ENCODE peak calls at places on chromosomes 1 and 21, in nine cellular contexts. One of them, this sample, is unnamed.

GRCh38 chr1:1213919-1214599 is at the start of gene TNFRSF4:
- DNase-seq in heart right ventricle: no peak
- DNase-seq in fibroblast of the aortic adventitia: no peak
- DNase-seq in neural progenitor cell: no peak
- DNase-seq in kidney epithelial cell: no peak
- DNase-seq in fibroblast of villous mesenchyme: no peak
- DNase-seq in fibroblast of lung: no peak
- DNase-seq in adrenal gland: no peak
- DNase-seq in BJ: no peak
- DNase-seq in this sample: no peak

GRCh38 chr1:210841926-210842625 is 291.9 kb downstream of the KCNH1 start:
- DNase-seq in heart right ventricle: peak; percentile 20
- DNase-seq in fibroblast of the aortic adventitia: no peak
- DNase-seq in neural progenitor cell: no peak
- DNase-seq in kidney epithelial cell: no peak
- DNase-seq in fibroblast of villous mesenchyme: no peak
- DNase-seq in fibroblast of lung: no peak
- DNase-seq in adrenal gland: no peak
- DNase-seq in BJ: no peak
- DNase-seq in this sample: no peak

GRCh38 chr1:68051475-68051874 is 1.0 kb upstream of the DIRAS3 start:
- DNase-seq in heart right ventricle: peak; percentile 45
- DNase-seq in fibroblast of the aortic adventitia: peak; percentile 66
- DNase-seq in neural progenitor cell: peak; percentile 83
- DNase-seq in kidney epithelial cell: peak; percentile 18
- DNase-seq in fibroblast of villous mesenchyme: peak; percentile 70
- DNase-seq in fibroblast of lung: peak; percentile 79
- DNase-seq in adrenal gland: peak; percentile 53
- DNase-seq in BJ: no peak
- DNase-seq in this sample: no peak

GRCh38 chr21:36429672-36430546 is 44.7 kb downstream of the CHAF1B start:
- DNase-seq in heart right ventricle: peak; percentile 72
- DNase-seq in fibroblast of the aortic adventitia: peak; percentile 99
- DNase-seq in neural progenitor cell: peak; percentile 68
- DNase-seq in kidney epithelial cell: peak; percentile 99
- DNase-seq in fibroblast of villous mesenchyme: peak; percentile 99
- DNase-seq in fibroblast of lung: peak; percentile 100
- DNase-seq in adrenal gland: peak; percentile 86
- DNase-seq in BJ: peak; percentile 95
- DNase-seq in this sample: peak; percentile 88

GRCh38 chr21:34880401-34880800 is 168.7 kb downstream of the RUNX1 start:
- DNase-seq in heart right ventricle: no peak
- DNase-seq in fibroblast of the aortic adventitia: no peak
- DNase-seq in neural progenitor cell: no peak
- DNase-seq in kidney epithelial cell: no peak
- DNase-seq in fibroblast of villous mesenchyme: no peak
- DNase-seq in fibroblast of lung: no peak
- DNase-seq in adrenal gland: no peak
- DNase-seq in BJ: no peak
- DNase-seq in this sample: no peak

GRCh38 chr1:18211764-18212163 is 104.2 kb downstream of the IGSF21 start:
- DNase-seq in heart right ventricle: no peak
- DNase-seq in fibroblast of the aortic adventitia: no peak
- DNase-seq in neural progenitor cell: no peak
- DNase-seq in kidney epithelial cell: no peak
- DNase-seq in fibroblast of villous mesenchyme: no peak
- DNase-seq in fibroblast of lung: no peak
- DNase-seq in adrenal gland: no peak
- DNase-seq in BJ: no peak
- DNase-seq in this sample: no peak

GRCh38 chr1:63448741-63449140 is 74.3 kb downstream of the ITGB3BP start:
- DNase-seq in heart right ventricle: no peak
- DNase-seq in fibroblast of the aortic adventitia: peak; percentile 54
- DNase-seq in neural progenitor cell: no peak
- DNase-seq in kidney epithelial cell: no peak
- DNase-seq in fibroblast of villous mesenchyme: peak; percentile 37
- DNase-seq in fibroblast of lung: no peak
- DNase-seq in adrenal gland: no peak
- DNase-seq in BJ: peak; percentile 15
- DNase-seq in this sample: no peak

GRCh38 chr21:29947119-29947518 is 7.3 kb upstream of the GRIK1 start:
- DNase-seq in heart right ventricle: no peak
- DNase-seq in fibroblast of the aortic adventitia: no peak
- DNase-seq in neural progenitor cell: peak; percentile 6
- DNase-seq in kidney epithelial cell: no peak
- DNase-seq in fibroblast of villous mesenchyme: no peak
- DNase-seq in fibroblast of lung: no peak
- DNase-seq in adrenal gland: no peak
- DNase-seq in BJ: no peak
- DNase-seq in this sample: no peak

GRCh38 chr1:212635141-212635601 is 26.6 kb downstream of the ATF3 start:
- DNase-seq in heart right ventricle: no peak
- DNase-seq in fibroblast of the aortic adventitia: peak; percentile 33
- DNase-seq in neural progenitor cell: no peak
- DNase-seq in kidney epithelial cell: no peak
- DNase-seq in fibroblast of villous mesenchyme: peak; percentile 84
- DNase-seq in fibroblast of lung: peak; percentile 47
- DNase-seq in adrenal gland: no peak
- DNase-seq in BJ: peak; percentile 16
- DNase-seq in this sample: peak; percentile 66

DNA sequence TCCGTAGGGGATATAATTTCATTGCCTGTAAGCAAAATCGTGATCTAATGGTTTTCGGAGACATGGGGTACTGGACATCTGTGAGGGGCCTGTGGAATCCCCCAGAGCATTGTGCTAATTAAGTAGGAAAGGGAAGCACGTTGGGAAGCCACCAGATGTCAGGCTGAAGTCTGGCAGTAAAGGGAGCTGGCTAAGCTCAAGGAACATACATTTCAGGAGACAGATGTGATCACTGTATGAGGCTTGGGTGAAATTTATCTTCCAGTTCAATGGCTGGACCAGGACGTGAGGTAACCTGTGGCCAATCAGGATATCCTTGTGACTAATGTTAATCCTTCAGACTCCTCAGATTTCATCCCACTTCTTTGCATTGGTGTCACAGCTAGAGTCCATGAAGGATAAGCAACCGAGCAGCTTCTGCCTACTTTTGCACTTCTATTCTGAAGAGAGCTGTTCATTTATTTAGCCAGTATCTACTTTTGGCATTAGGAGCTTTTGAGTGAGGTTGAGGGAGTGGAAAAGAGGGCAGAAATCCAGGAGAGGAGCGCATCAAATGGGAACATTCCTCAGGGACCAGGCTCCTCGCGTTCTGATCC is 110.2 kb upstream of the APP start:
- DNase-seq in heart right ventricle: no peak
- DNase-seq in fibroblast of the aortic adventitia: no peak
- DNase-seq in neural progenitor cell: peak; percentile 33
- DNase-seq in kidney epithelial cell: no peak
- DNase-seq in fibroblast of villous mesenchyme: peak; percentile 14
- DNase-seq in fibroblast of lung: no peak
- DNase-seq in adrenal gland: no peak
- DNase-seq in BJ: no peak
- DNase-seq in this sample: no peak
- H3K4me3 ChIP-seq in heart right ventricle: no peak overlapping the region
- H3K4me3 ChIP-seq in fibroblast of the aortic adventitia: no peak overlapping the region
- H3K4me3 ChIP-seq in neural progenitor cell: no peak overlapping the region
- H3K4me3 ChIP-seq in kidney epithelial cell: no peak overlapping the region
- H3K4me3 ChIP-seq in fibroblast of villous mesenchyme: no peak overlapping the region
- H3K4me3 ChIP-seq in fibroblast of lung: no peak overlapping the region
- H3K4me3 ChIP-seq in adrenal gland: no peak overlapping the region
- H3K4me3 ChIP-seq in BJ: no peak overlapping the region
- H3K4me3 ChIP-seq in this sample: no peak overlapping the region

DNA sequence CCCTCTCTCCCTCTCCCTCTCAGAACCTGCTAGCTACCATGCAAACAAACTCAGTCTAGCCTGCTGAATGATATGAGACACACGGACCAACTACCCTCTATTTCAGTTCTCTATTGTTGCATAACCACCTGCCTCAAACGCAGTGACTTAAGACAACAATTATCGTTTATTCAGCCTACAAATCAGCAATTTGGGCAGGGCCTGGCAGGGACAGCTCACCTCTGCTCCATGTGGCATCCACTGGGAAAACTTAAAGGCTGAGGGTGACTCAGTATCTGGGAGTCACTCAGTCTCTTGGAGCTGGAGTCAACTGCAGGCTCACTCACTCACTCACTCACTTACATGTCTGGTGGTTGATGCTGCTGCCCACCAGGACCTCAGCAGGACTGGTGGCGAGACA is 121.3 kb downstream of the SEC16B start:
- DNase-seq in heart right ventricle: no peak
- DNase-seq in fibroblast of the aortic adventitia: peak; percentile 22
- DNase-seq in neural progenitor cell: no peak
- DNase-seq in kidney epithelial cell: no peak
- DNase-seq in fibroblast of villous mesenchyme: no peak
- DNase-seq in fibroblast of lung: peak; percentile 78
- DNase-seq in adrenal gland: no peak
- DNase-seq in BJ: no peak
- DNase-seq in this sample: no peak
- TF ChIP-seq CTCF in heart right ventricle: no peak
- TF ChIP-seq CTCF in fibroblast of the aortic adventitia: no peak
- TF ChIP-seq CTCF in neural progenitor cell: no peak
- TF ChIP-seq CTCF in kidney epithelial cell: no peak
- TF ChIP-seq CTCF in fibroblast of villous mesenchyme: no peak
- TF ChIP-seq CTCF in fibroblast of lung: no peak
- TF ChIP-seq CTCF in adrenal gland: no peak
- TF ChIP-seq CTCF in BJ: no peak
- TF ChIP-seq CTCF in this sample: no peak

GRCh38 chr1:96968582-96969378 is 247.2 kb downstream of the PTBP2 start:
- DNase-seq in heart right ventricle: no peak
- DNase-seq in fibroblast of the aortic adventitia: peak; percentile 41
- DNase-seq in neural progenitor cell: peak; percentile 20
- DNase-seq in kidney epithelial cell: no peak
- DNase-seq in fibroblast of villous mesenchyme: peak; percentile 49
- DNase-seq in fibroblast of lung: no peak
- DNase-seq in adrenal gland: no peak
- DNase-seq in BJ: no peak
- DNase-seq in this sample: no peak

GRCh38 chr1:96967311-96967710 is 245.7 kb downstream of the PTBP2 start:
- DNase-seq in heart right ventricle: no peak
- DNase-seq in fibroblast of the aortic adventitia: no peak
- DNase-seq in neural progenitor cell: no peak
- DNase-seq in kidney epithelial cell: no peak
- DNase-seq in fibroblast of villous mesenchyme: no peak
- DNase-seq in fibroblast of lung: no peak
- DNase-seq in adrenal gland: no peak
- DNase-seq in BJ: no peak
- DNase-seq in this sample: no peak

GRCh38 chr1:96969656-96970163 is 248.1 kb downstream of the PTBP2 start:
- DNase-seq in heart right ventricle: no peak
- DNase-seq in fibroblast of the aortic adventitia: no peak
- DNase-seq in neural progenitor cell: no peak
- DNase-seq in kidney epithelial cell: no peak
- DNase-seq in fibroblast of villous mesenchyme: no peak
- DNase-seq in fibroblast of lung: no peak
- DNase-seq in adrenal gland: no peak
- DNase-seq in BJ: no peak
- DNase-seq in this sample: no peak

GRCh38 chr1:96964761-96965160 is 243.2 kb downstream of the PTBP2 start:
- DNase-seq in heart right ventricle: no peak
- DNase-seq in fibroblast of the aortic adventitia: no peak
- DNase-seq in neural progenitor cell: no peak
- DNase-seq in kidney epithelial cell: no peak
- DNase-seq in fibroblast of villous mesenchyme: no peak
- DNase-seq in fibroblast of lung: no peak
- DNase-seq in adrenal gland: no peak
- DNase-seq in BJ: no peak
- DNase-seq in this sample: no peak

DNA sequence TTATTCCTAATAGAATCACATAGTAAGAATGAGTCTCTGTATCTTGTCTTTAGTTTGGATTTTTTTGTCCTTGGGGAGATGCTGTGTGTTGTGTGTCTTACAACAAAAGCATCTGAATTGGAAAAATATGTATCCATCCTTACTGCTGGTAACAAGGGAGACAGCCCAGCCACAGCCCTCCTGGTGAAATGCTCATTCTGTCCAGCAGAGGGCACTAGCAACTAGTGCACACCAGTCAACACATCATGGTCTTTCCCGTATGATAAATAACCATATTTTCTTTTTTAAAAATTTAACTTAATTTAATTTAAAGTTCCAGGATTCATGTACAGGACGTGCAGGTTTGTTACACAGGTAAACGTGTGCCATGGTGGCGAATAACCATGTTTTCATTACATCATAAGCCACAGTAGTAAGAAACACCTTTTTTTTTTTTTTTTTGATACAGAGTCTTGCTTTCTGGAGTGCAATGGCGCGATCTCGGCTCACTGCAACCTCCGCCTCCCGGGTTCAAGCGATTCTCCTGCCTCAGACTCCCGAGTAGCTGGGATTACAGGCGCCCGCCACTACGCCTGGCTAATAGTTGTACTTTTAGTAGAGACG is 245.1 kb downstream of the PTBP2 start:
- DNase-seq in heart right ventricle: peak; percentile 74
- DNase-seq in fibroblast of the aortic adventitia: peak; percentile 88
- DNase-seq in neural progenitor cell: peak; percentile 64
- DNase-seq in kidney epithelial cell: peak; percentile 19
- DNase-seq in fibroblast of villous mesenchyme: peak; percentile 76
- DNase-seq in fibroblast of lung: peak; percentile 56
- DNase-seq in adrenal gland: peak; percentile 76
- DNase-seq in BJ: no peak
- DNase-seq in this sample: peak; percentile 83
- H3K4me3 ChIP-seq in heart right ventricle: no peak overlapping the region
- H3K4me3 ChIP-seq in fibroblast of the aortic adventitia: no peak overlapping the region
- H3K4me3 ChIP-seq in neural progenitor cell: no peak overlapping the region
- H3K4me3 ChIP-seq in kidney epithelial cell: no peak overlapping the region
- H3K4me3 ChIP-seq in fibroblast of villous mesenchyme: peak overlapping the region; percentile 36
- H3K4me3 ChIP-seq in fibroblast of lung: no peak overlapping the region
- H3K4me3 ChIP-seq in adrenal gland: no peak overlapping the region
- H3K4me3 ChIP-seq in BJ: no peak overlapping the region
- H3K4me3 ChIP-seq in this sample: peak overlapping the region; percentile 35

GRCh38 chr1:117707371-117707770 is 101.5 kb downstream of the TENT5C start:
- DNase-seq in heart right ventricle: no peak
- DNase-seq in fibroblast of the aortic adventitia: no peak
- DNase-seq in neural progenitor cell: no peak
- DNase-seq in kidney epithelial cell: no peak
- DNase-seq in fibroblast of villous mesenchyme: no peak
- DNase-seq in fibroblast of lung: no peak
- DNase-seq in adrenal gland: no peak
- DNase-seq in BJ: no peak
- DNase-seq in this sample: no peak

GRCh38 chr1:117708323-117709288 is 102.8 kb downstream of the TENT5C start:
- DNase-seq in heart right ventricle: no peak
- DNase-seq in fibroblast of the aortic adventitia: peak; percentile 63
- DNase-seq in neural progenitor cell: peak; percentile 56
- DNase-seq in kidney epithelial cell: no peak
- DNase-seq in fibroblast of villous mesenchyme: no peak
- DNase-seq in fibroblast of lung: no peak
- DNase-seq in adrenal gland: no peak
- DNase-seq in BJ: no peak
- DNase-seq in this sample: no peak

GRCh38 chr1:117712598-117712997 is 106.8 kb downstream of the TENT5C start:
- DNase-seq in heart right ventricle: no peak
- DNase-seq in fibroblast of the aortic adventitia: no peak
- DNase-seq in neural progenitor cell: no peak
- DNase-seq in kidney epithelial cell: no peak
- DNase-seq in fibroblast of villous mesenchyme: no peak
- DNase-seq in fibroblast of lung: no peak
- DNase-seq in adrenal gland: no peak
- DNase-seq in BJ: no peak
- DNase-seq in this sample: no peak

GRCh38 chr1:117709398-117709797 is 103.5 kb downstream of the TENT5C start:
- DNase-seq in heart right ventricle: no peak
- DNase-seq in fibroblast of the aortic adventitia: no peak
- DNase-seq in neural progenitor cell: no peak
- DNase-seq in kidney epithelial cell: no peak
- DNase-seq in fibroblast of villous mesenchyme: no peak
- DNase-seq in fibroblast of lung: peak; percentile 14
- DNase-seq in adrenal gland: no peak
- DNase-seq in BJ: no peak
- DNase-seq in this sample: no peak

GRCh38 chr1:117710710-117711109 is 104.9 kb downstream of the TENT5C start:
- DNase-seq in heart right ventricle: no peak
- DNase-seq in fibroblast of the aortic adventitia: no peak
- DNase-seq in neural progenitor cell: peak; percentile 25
- DNase-seq in kidney epithelial cell: no peak
- DNase-seq in fibroblast of villous mesenchyme: no peak
- DNase-seq in fibroblast of lung: no peak
- DNase-seq in adrenal gland: no peak
- DNase-seq in BJ: no peak
- DNase-seq in this sample: peak; percentile 14
- TF ChIP-seq CTCF in heart right ventricle: peak; percentile 14
- TF ChIP-seq CTCF in fibroblast of the aortic adventitia: peak; percentile 39
- TF ChIP-seq CTCF in neural progenitor cell: peak; percentile 46
- TF ChIP-seq CTCF in kidney epithelial cell: no peak
- TF ChIP-seq CTCF in fibroblast of villous mesenchyme: peak; percentile 48
- TF ChIP-seq CTCF in fibroblast of lung: peak; percentile 50
- TF ChIP-seq CTCF in adrenal gland: no peak
- TF ChIP-seq CTCF in BJ: peak; percentile 40
- TF ChIP-seq CTCF in this sample: peak; percentile 24